ENCODE peak calls at places on chromosomes 16 and 17, in nine cellular contexts. One of them, this sample, is unnamed.

GRCh38 chr17:37358098-37358829 is 17.5 kb upstream of the C17orf78 start:
- DNase-seq in substantia nigra: peak; percentile 44
- DNase-seq in CD4-positive, alpha-beta memory T cell: peak; percentile 14
- DNase-seq in NCI-H1105: peak; percentile 64
- DNase-seq in T-cell: no peak
- DNase-seq in naive thymus-derived CD8-positive, alpha-beta T cell: no peak
- DNase-seq in activated CD8-positive, alpha-beta memory T cell treated with anti-CD3 and anti-CD28 coated beads for 1 hour: no peak
- DNase-seq in left colon: peak; percentile 65
- DNase-seq in GM23248: peak; percentile 62
- DNase-seq in this sample: peak; percentile 89

GRCh38 chr17:27620721-27621120 is 10.3 kb upstream of the LGALS9 start:
- DNase-seq in substantia nigra: no peak
- DNase-seq in CD4-positive, alpha-beta memory T cell: no peak
- DNase-seq in NCI-H1105: no peak
- DNase-seq in T-cell: no peak
- DNase-seq in naive thymus-derived CD8-positive, alpha-beta T cell: no peak
- DNase-seq in activated CD8-positive, alpha-beta memory T cell treated with anti-CD3 and anti-CD28 coated beads for 1 hour: no peak
- DNase-seq in left colon: no peak
- DNase-seq in GM23248: no peak
- DNase-seq in this sample: no peak

GRCh38 chr17:55437165-55437605 is 15.6 kb upstream of the MMD start:
- DNase-seq in substantia nigra: no peak
- DNase-seq in CD4-positive, alpha-beta memory T cell: no peak
- DNase-seq in NCI-H1105: no peak
- DNase-seq in T-cell: no peak
- DNase-seq in naive thymus-derived CD8-positive, alpha-beta T cell: no peak
- DNase-seq in activated CD8-positive, alpha-beta memory T cell treated with anti-CD3 and anti-CD28 coated beads for 1 hour: no peak
- DNase-seq in left colon: no peak
- DNase-seq in GM23248: no peak
- DNase-seq in this sample: no peak

GRCh38 chr17:41906465-41907184 is 12.1 kb downstream of the ACLY start:
- DNase-seq in substantia nigra: no peak
- DNase-seq in CD4-positive, alpha-beta memory T cell: no peak
- DNase-seq in NCI-H1105: no peak
- DNase-seq in T-cell: no peak
- DNase-seq in naive thymus-derived CD8-positive, alpha-beta T cell: no peak
- DNase-seq in activated CD8-positive, alpha-beta memory T cell treated with anti-CD3 and anti-CD28 coated beads for 1 hour: no peak
- DNase-seq in left colon: no peak
- DNase-seq in GM23248: no peak
- DNase-seq in this sample: no peak

GRCh38 chr17:12041316-12041715 is 20.6 kb downstream of the MAP2K4 start:
- DNase-seq in substantia nigra: no peak
- DNase-seq in CD4-positive, alpha-beta memory T cell: no peak
- DNase-seq in NCI-H1105: no peak
- DNase-seq in T-cell: no peak
- DNase-seq in naive thymus-derived CD8-positive, alpha-beta T cell: no peak
- DNase-seq in activated CD8-positive, alpha-beta memory T cell treated with anti-CD3 and anti-CD28 coated beads for 1 hour: no peak
- DNase-seq in left colon: no peak
- DNase-seq in GM23248: peak; percentile 91
- DNase-seq in this sample: no peak

GRCh38 chr17:48630925-48631692 is 5.0 kb upstream of the HOXB9 start:
- DNase-seq in substantia nigra: no peak
- DNase-seq in CD4-positive, alpha-beta memory T cell: no peak
- DNase-seq in NCI-H1105: no peak
- DNase-seq in T-cell: no peak
- DNase-seq in naive thymus-derived CD8-positive, alpha-beta T cell: no peak
- DNase-seq in activated CD8-positive, alpha-beta memory T cell treated with anti-CD3 and anti-CD28 coated beads for 1 hour: no peak
- DNase-seq in left colon: peak; percentile 71
- DNase-seq in GM23248: no peak
- DNase-seq in this sample: no peak

GRCh38 chr16:60087530-60087929 is 1353.4 kb upstream of the GOT2 start:
- DNase-seq in substantia nigra: no peak
- DNase-seq in CD4-positive, alpha-beta memory T cell: no peak
- DNase-seq in NCI-H1105: no peak
- DNase-seq in T-cell: no peak
- DNase-seq in naive thymus-derived CD8-positive, alpha-beta T cell: no peak
- DNase-seq in activated CD8-positive, alpha-beta memory T cell treated with anti-CD3 and anti-CD28 coated beads for 1 hour: no peak
- DNase-seq in left colon: no peak
- DNase-seq in GM23248: no peak
- DNase-seq in this sample: no peak

GRCh38 chr17:67863624-67864247 is 38.4 kb downstream of the BPTF start:
- DNase-seq in substantia nigra: no peak
- DNase-seq in CD4-positive, alpha-beta memory T cell: no peak
- DNase-seq in NCI-H1105: no peak
- DNase-seq in T-cell: no peak
- DNase-seq in naive thymus-derived CD8-positive, alpha-beta T cell: no peak
- DNase-seq in activated CD8-positive, alpha-beta memory T cell treated with anti-CD3 and anti-CD28 coated beads for 1 hour: no peak
- DNase-seq in left colon: no peak
- DNase-seq in GM23248: no peak
- DNase-seq in this sample: no peak

GRCh38 chr16:48608871-48609452 is 1.0 kb downstream of the N4BP1 start:
- DNase-seq in substantia nigra: no peak
- DNase-seq in CD4-positive, alpha-beta memory T cell: no peak
- DNase-seq in NCI-H1105: no peak
- DNase-seq in T-cell: no peak
- DNase-seq in naive thymus-derived CD8-positive, alpha-beta T cell: peak; percentile 7
- DNase-seq in activated CD8-positive, alpha-beta memory T cell treated with anti-CD3 and anti-CD28 coated beads for 1 hour: no peak
- DNase-seq in left colon: no peak
- DNase-seq in GM23248: peak; percentile 51
- DNase-seq in this sample: peak; percentile 77

GRCh38 chr17:80290199-80290598 is 29.5 kb downstream of the RNF213 start:
- DNase-seq in substantia nigra: no peak
- DNase-seq in CD4-positive, alpha-beta memory T cell: no peak
- DNase-seq in NCI-H1105: no peak
- DNase-seq in T-cell: no peak
- DNase-seq in naive thymus-derived CD8-positive, alpha-beta T cell: no peak
- DNase-seq in activated CD8-positive, alpha-beta memory T cell treated with anti-CD3 and anti-CD28 coated beads for 1 hour: no peak
- DNase-seq in left colon: no peak
- DNase-seq in GM23248: no peak
- DNase-seq in this sample: no peak

GRCh38 chr16:29674188-29674587 is 4.8 kb upstream of the QPRT start:
- DNase-seq in substantia nigra: peak; percentile 34
- DNase-seq in CD4-positive, alpha-beta memory T cell: no peak
- DNase-seq in NCI-H1105: peak; percentile 22
- DNase-seq in T-cell: no peak
- DNase-seq in naive thymus-derived CD8-positive, alpha-beta T cell: no peak
- DNase-seq in activated CD8-positive, alpha-beta memory T cell treated with anti-CD3 and anti-CD28 coated beads for 1 hour: no peak
- DNase-seq in left colon: peak; percentile 74
- DNase-seq in GM23248: peak; percentile 30
- DNase-seq in this sample: no peak

GRCh38 chr16:81424761-81425160 is 19.8 kb upstream of the CMIP start:
- DNase-seq in substantia nigra: no peak
- DNase-seq in CD4-positive, alpha-beta memory T cell: no peak
- DNase-seq in NCI-H1105: no peak
- DNase-seq in T-cell: no peak
- DNase-seq in naive thymus-derived CD8-positive, alpha-beta T cell: no peak
- DNase-seq in activated CD8-positive, alpha-beta memory T cell treated with anti-CD3 and anti-CD28 coated beads for 1 hour: no peak
- DNase-seq in left colon: no peak
- DNase-seq in GM23248: no peak
- DNase-seq in this sample: no peak

GRCh38 chr16:28549301-28549899 is 4.3 kb upstream of the SGF29 start:
- DNase-seq in substantia nigra: no peak
- DNase-seq in CD4-positive, alpha-beta memory T cell: peak; percentile 41
- DNase-seq in NCI-H1105: no peak
- DNase-seq in T-cell: no peak
- DNase-seq in naive thymus-derived CD8-positive, alpha-beta T cell: peak; percentile 51
- DNase-seq in activated CD8-positive, alpha-beta memory T cell treated with anti-CD3 and anti-CD28 coated beads for 1 hour: no peak
- DNase-seq in left colon: peak; percentile 36
- DNase-seq in GM23248: peak; percentile 68
- DNase-seq in this sample: no peak

GRCh38 chr17:67359960-67360817 is 6.2 kb downstream of the PSMD12 start:
- DNase-seq in substantia nigra: no peak
- DNase-seq in CD4-positive, alpha-beta memory T cell: peak; percentile 66
- DNase-seq in NCI-H1105: no peak
- DNase-seq in T-cell: peak; percentile 62
- DNase-seq in naive thymus-derived CD8-positive, alpha-beta T cell: peak; percentile 75
- DNase-seq in activated CD8-positive, alpha-beta memory T cell treated with anti-CD3 and anti-CD28 coated beads for 1 hour: no peak
- DNase-seq in left colon: no peak
- DNase-seq in GM23248: peak; percentile 53
- DNase-seq in this sample: no peak

GRCh38 chr16:85948870-85949269 is 49.9 kb downstream of the IRF8 start:
- DNase-seq in substantia nigra: no peak
- DNase-seq in CD4-positive, alpha-beta memory T cell: no peak
- DNase-seq in NCI-H1105: no peak
- DNase-seq in T-cell: no peak
- DNase-seq in naive thymus-derived CD8-positive, alpha-beta T cell: no peak
- DNase-seq in activated CD8-positive, alpha-beta memory T cell treated with anti-CD3 and anti-CD28 coated beads for 1 hour: no peak
- DNase-seq in left colon: no peak
- DNase-seq in GM23248: no peak
- DNase-seq in this sample: no peak

GRCh38 chr16:82660078-82660645 is 33.4 kb downstream of the CDH13 start:
- DNase-seq in substantia nigra: no peak
- DNase-seq in CD4-positive, alpha-beta memory T cell: peak; percentile 48
- DNase-seq in NCI-H1105: no peak
- DNase-seq in T-cell: peak; percentile 33
- DNase-seq in naive thymus-derived CD8-positive, alpha-beta T cell: no peak
- DNase-seq in activated CD8-positive, alpha-beta memory T cell treated with anti-CD3 and anti-CD28 coated beads for 1 hour: no peak
- DNase-seq in left colon: no peak
- DNase-seq in GM23248: peak; percentile 33
- DNase-seq in this sample: no peak

GRCh38 chr16:318628-319027 is 33.9 kb downstream of the AXIN1 start:
- DNase-seq in substantia nigra: no peak
- DNase-seq in CD4-positive, alpha-beta memory T cell: no peak
- DNase-seq in NCI-H1105: no peak
- DNase-seq in T-cell: no peak
- DNase-seq in naive thymus-derived CD8-positive, alpha-beta T cell: no peak
- DNase-seq in activated CD8-positive, alpha-beta memory T cell treated with anti-CD3 and anti-CD28 coated beads for 1 hour: no peak
- DNase-seq in left colon: no peak
- DNase-seq in GM23248: no peak
- DNase-seq in this sample: no peak

GRCh38 chr16:16151315-16151714 is 72.0 kb downstream of the ABCC6 start:
- DNase-seq in substantia nigra: no peak
- DNase-seq in CD4-positive, alpha-beta memory T cell: no peak
- DNase-seq in NCI-H1105: no peak
- DNase-seq in T-cell: no peak
- DNase-seq in naive thymus-derived CD8-positive, alpha-beta T cell: no peak
- DNase-seq in activated CD8-positive, alpha-beta memory T cell treated with anti-CD3 and anti-CD28 coated beads for 1 hour: no peak
- DNase-seq in left colon: no peak
- DNase-seq in GM23248: peak; percentile 17
- DNase-seq in this sample: no peak

GRCh38 chr16:66065869-66066403 is 300.6 kb upstream of the CDH5 start:
- DNase-seq in substantia nigra: no peak
- DNase-seq in CD4-positive, alpha-beta memory T cell: no peak
- DNase-seq in NCI-H1105: no peak
- DNase-seq in T-cell: no peak
- DNase-seq in naive thymus-derived CD8-positive, alpha-beta T cell: no peak
- DNase-seq in activated CD8-positive, alpha-beta memory T cell treated with anti-CD3 and anti-CD28 coated beads for 1 hour: no peak
- DNase-seq in left colon: no peak
- DNase-seq in GM23248: no peak
- DNase-seq in this sample: no peak

GRCh38 chr16:84065536-84066132 is 23.0 kb upstream of the SLC38A8 start:
- DNase-seq in substantia nigra: peak; percentile 43
- DNase-seq in CD4-positive, alpha-beta memory T cell: no peak
- DNase-seq in NCI-H1105: peak; percentile 21
- DNase-seq in T-cell: peak; percentile 10
- DNase-seq in naive thymus-derived CD8-positive, alpha-beta T cell: peak; percentile 19
- DNase-seq in activated CD8-positive, alpha-beta memory T cell treated with anti-CD3 and anti-CD28 coated beads for 1 hour: no peak
- DNase-seq in left colon: peak; percentile 56
- DNase-seq in GM23248: peak; percentile 79
- DNase-seq in this sample: no peak

GRCh38 chr16:23160574-23160973 is 11.3 kb upstream of the USP31 start:
- DNase-seq in substantia nigra: no peak
- DNase-seq in CD4-positive, alpha-beta memory T cell: no peak
- DNase-seq in NCI-H1105: no peak
- DNase-seq in T-cell: no peak
- DNase-seq in naive thymus-derived CD8-positive, alpha-beta T cell: no peak
- DNase-seq in activated CD8-positive, alpha-beta memory T cell treated with anti-CD3 and anti-CD28 coated beads for 1 hour: no peak
- DNase-seq in left colon: no peak
- DNase-seq in GM23248: no peak
- DNase-seq in this sample: no peak

GRCh38 chr17:41823580-41823979 is 10.8 kb downstream of the FKBP10 start:
- DNase-seq in substantia nigra: no peak
- DNase-seq in CD4-positive, alpha-beta memory T cell: no peak
- DNase-seq in NCI-H1105: no peak
- DNase-seq in T-cell: no peak
- DNase-seq in naive thymus-derived CD8-positive, alpha-beta T cell: no peak
- DNase-seq in activated CD8-positive, alpha-beta memory T cell treated with anti-CD3 and anti-CD28 coated beads for 1 hour: no peak
- DNase-seq in left colon: no peak
- DNase-seq in GM23248: no peak
- DNase-seq in this sample: no peak

GRCh38 chr16:63466-63865 is 9.0 kb downstream of the RHBDF1 start:
- DNase-seq in substantia nigra: no peak
- DNase-seq in CD4-positive, alpha-beta memory T cell: no peak
- DNase-seq in NCI-H1105: no peak
- DNase-seq in T-cell: no peak
- DNase-seq in naive thymus-derived CD8-positive, alpha-beta T cell: no peak
- DNase-seq in activated CD8-positive, alpha-beta memory T cell treated with anti-CD3 and anti-CD28 coated beads for 1 hour: no peak
- DNase-seq in left colon: no peak
- DNase-seq in GM23248: no peak
- DNase-seq in this sample: no peak

GRCh38 chr16:88783391-88784073 is 1.5 kb downstream of the PIEZO1 start:
- DNase-seq in substantia nigra: peak; percentile 28
- DNase-seq in CD4-positive, alpha-beta memory T cell: no peak
- DNase-seq in NCI-H1105: no peak
- DNase-seq in T-cell: no peak
- DNase-seq in naive thymus-derived CD8-positive, alpha-beta T cell: no peak
- DNase-seq in activated CD8-positive, alpha-beta memory T cell treated with anti-CD3 and anti-CD28 coated beads for 1 hour: no peak
- DNase-seq in left colon: peak; percentile 48
- DNase-seq in GM23248: peak; percentile 61
- DNase-seq in this sample: no peak

GRCh38 chr17:17874478-17874877 is 37.7 kb upstream of the SREBF1 start:
- DNase-seq in substantia nigra: no peak
- DNase-seq in CD4-positive, alpha-beta memory T cell: no peak
- DNase-seq in NCI-H1105: no peak
- DNase-seq in T-cell: no peak
- DNase-seq in naive thymus-derived CD8-positive, alpha-beta T cell: no peak
- DNase-seq in activated CD8-positive, alpha-beta memory T cell treated with anti-CD3 and anti-CD28 coated beads for 1 hour: no peak
- DNase-seq in left colon: no peak
- DNase-seq in GM23248: peak; percentile 81
- DNase-seq in this sample: no peak

GRCh38 chr17:51150932-51151331 is 2.4 kb upstream of the NME1 start:
- DNase-seq in substantia nigra: no peak
- DNase-seq in CD4-positive, alpha-beta memory T cell: no peak
- DNase-seq in NCI-H1105: no peak
- DNase-seq in T-cell: no peak
- DNase-seq in naive thymus-derived CD8-positive, alpha-beta T cell: no peak
- DNase-seq in activated CD8-positive, alpha-beta memory T cell treated with anti-CD3 and anti-CD28 coated beads for 1 hour: no peak
- DNase-seq in left colon: no peak
- DNase-seq in GM23248: no peak
- DNase-seq in this sample: no peak

GRCh38 chr16:25014500-25015147 is 545 bp downstream of the ARHGAP17 start:
- DNase-seq in substantia nigra: peak; percentile 38
- DNase-seq in CD4-positive, alpha-beta memory T cell: peak; percentile 24
- DNase-seq in NCI-H1105: peak; percentile 33
- DNase-seq in T-cell: peak; percentile 2
- DNase-seq in naive thymus-derived CD8-positive, alpha-beta T cell: peak; percentile 37
- DNase-seq in activated CD8-positive, alpha-beta memory T cell treated with anti-CD3 and anti-CD28 coated beads for 1 hour: no peak
- DNase-seq in left colon: peak; percentile 63
- DNase-seq in GM23248: peak; percentile 75
- DNase-seq in this sample: no peak

GRCh38 chr17:30234954-30235353 is 543 bp downstream of the SLC6A4 start:
- DNase-seq in substantia nigra: no peak
- DNase-seq in CD4-positive, alpha-beta memory T cell: no peak
- DNase-seq in NCI-H1105: no peak
- DNase-seq in T-cell: no peak
- DNase-seq in naive thymus-derived CD8-positive, alpha-beta T cell: no peak
- DNase-seq in activated CD8-positive, alpha-beta memory T cell treated with anti-CD3 and anti-CD28 coated beads for 1 hour: no peak
- DNase-seq in left colon: no peak
- DNase-seq in GM23248: peak; percentile 23
- DNase-seq in this sample: no peak

GRCh38 chr16:56549744-56550385 is 15.0 kb upstream of the MT4 start:
- DNase-seq in substantia nigra: no peak
- DNase-seq in CD4-positive, alpha-beta memory T cell: no peak
- DNase-seq in NCI-H1105: no peak
- DNase-seq in T-cell: no peak
- DNase-seq in naive thymus-derived CD8-positive, alpha-beta T cell: no peak
- DNase-seq in activated CD8-positive, alpha-beta memory T cell treated with anti-CD3 and anti-CD28 coated beads for 1 hour: no peak
- DNase-seq in left colon: no peak
- DNase-seq in GM23248: peak; percentile 48
- DNase-seq in this sample: no peak

GRCh38 chr16:21565816-21566669 is 33.3 kb upstream of the METTL9 start:
- DNase-seq in substantia nigra: no peak
- DNase-seq in CD4-positive, alpha-beta memory T cell: no peak
- DNase-seq in NCI-H1105: no peak
- DNase-seq in T-cell: no peak
- DNase-seq in naive thymus-derived CD8-positive, alpha-beta T cell: no peak
- DNase-seq in activated CD8-positive, alpha-beta memory T cell treated with anti-CD3 and anti-CD28 coated beads for 1 hour: no peak
- DNase-seq in left colon: no peak
- DNase-seq in GM23248: no peak
- DNase-seq in this sample: no peak

GRCh38 chr17:57879437-57880085 is 29.7 kb upstream of the MRPS23 start:
- DNase-seq in substantia nigra: no peak
- DNase-seq in CD4-positive, alpha-beta memory T cell: no peak
- DNase-seq in NCI-H1105: no peak
- DNase-seq in T-cell: no peak
- DNase-seq in naive thymus-derived CD8-positive, alpha-beta T cell: no peak
- DNase-seq in activated CD8-positive, alpha-beta memory T cell treated with anti-CD3 and anti-CD28 coated beads for 1 hour: no peak
- DNase-seq in left colon: no peak
- DNase-seq in GM23248: no peak
- DNase-seq in this sample: no peak